ENCODE peak calls at places on chromosomes 3 and 15, in eight cellular contexts. Y is heart left ventricle; O is foreskin fibroblast; R is GM12864; W is activated CD8-positive, alpha-beta T cell treated with anti-CD3 and anti-CD28 coated beads for 36 hours; P is transverse colon; C is NB4; T is fibroblast of mammary gland. B is an unnamed sample.

GRCh38 chr15:40044717-40045571 is 6.0 kb upstream of the SRP14 start:
- DNase-seq in T (peak), W (peak), O (peak), Y (peak), C (peak), R (no peak), P (peak), B (peak)

GRCh38 chr3:33047842-33048834 is 48.8 kb downstream of the GLB1 start:
- DNase-seq in T (no peak), Y (no peak), R (no peak), P (no peak), C (no peak), W (peak), O (no peak), B (no peak)

GRCh38 chr15:50353999-50354837 is 780 bp downstream of the GABPB1 start:
- DNase-seq in P (peak), T (peak), O (peak), C (peak), W (peak), Y (peak), R (peak), B (peak)

GRCh38 chr3:15218689-15219088 is 12.6 kb downstream of the CAPN7 start:
- DNase-seq in C (no peak), O (no peak), R (no peak), Y (no peak), W (no peak), P (no peak), T (no peak), B (no peak)

GRCh38 chr3:42214565-42215283 is 51.3 kb downstream of the CCK start:
- DNase-seq in C (no peak), W (no peak), Y (no peak), T (peak), R (no peak), O (no peak), P (no peak), B (no peak)

GRCh38 chr3:13539285-13539625 is 9.7 kb upstream of the FBLN2 start:
- DNase-seq in R (no peak), T (peak), C (no peak), Y (no peak), O (peak), W (no peak), P (no peak), B (no peak)

GRCh38 chr3:126613481-126614187 is 41.3 kb downstream of the TXNRD3 start:
- DNase-seq in P (no peak), C (peak), Y (no peak), T (peak), O (peak), W (peak), R (no peak), B (no peak)

GRCh38 chr15:68376447-68377060 is 55.4 kb downstream of the ITGA11 start:
- DNase-seq in Y (no peak), C (no peak), P (no peak), R (no peak), O (no peak), T (no peak), W (no peak), B (no peak)

GRCh38 chr15:82624008-82624407 is 23.2 kb downstream of the CPEB1 start:
- DNase-seq in Y (no peak), P (no peak), T (no peak), C (no peak), O (no peak), R (no peak), W (no peak), B (no peak)

GRCh38 chr3:170044280-170044679 is 6.5 kb downstream of the GPR160 start:
- DNase-seq in Y (no peak), W (no peak), R (no peak), O (no peak), P (no peak), C (no peak), T (no peak), B (no peak)

GRCh38 chr3:127822166-127822835 is at the start of gene MGLL:
- DNase-seq in O (no peak), P (peak), C (no peak), T (peak), R (no peak), Y (peak), W (peak), B (peak)

GRCh38 chr3:26535151-26535550 is 87.4 kb upstream of the LRRC3B start:
- DNase-seq in T (no peak), Y (no peak), P (no peak), R (no peak), C (no peak), O (no peak), W (no peak), B (no peak)

GRCh38 chr3:124217542-124217941 is 225.6 kb upstream of the ROPN1 start:
- DNase-seq in Y (peak), P (peak), W (peak), T (peak), R (peak), C (peak), O (peak), B (peak)

GRCh38 chr3:27728195-27729087 is 6.3 kb upstream of the EOMES start:
- DNase-seq in R (no peak), T (no peak), W (peak), Y (no peak), C (peak), O (no peak), P (no peak), B (no peak)

GRCh38 chr3:127158614-127159221 is 34.2 kb upstream of the PRR23E start:
- DNase-seq in P (no peak), W (no peak), Y (peak), C (peak), R (no peak), O (no peak), T (no peak), B (no peak)

GRCh38 chr3:133663569-133664313 is 2.0 kb upstream of the TOPBP1 start:
- DNase-seq in R (no peak), T (peak), C (peak), Y (no peak), P (no peak), O (peak), W (peak), B (no peak)
- TF ChIP-seq CTCF in R (peak), T (peak), C (peak), Y (peak), P (peak), O (peak), W (peak), B (peak)

GRCh38 chr3:150384517-150385212 is 23.4 kb upstream of the TSC22D2 start:
- DNase-seq in Y (no peak), W (peak), T (peak), R (peak), O (no peak), C (peak), P (peak), B (peak)
- TF ChIP-seq CTCF in Y (no peak), W (peak), T (no peak), R (peak), O (no peak), C (peak), P (peak), B (no peak)

DNA sequence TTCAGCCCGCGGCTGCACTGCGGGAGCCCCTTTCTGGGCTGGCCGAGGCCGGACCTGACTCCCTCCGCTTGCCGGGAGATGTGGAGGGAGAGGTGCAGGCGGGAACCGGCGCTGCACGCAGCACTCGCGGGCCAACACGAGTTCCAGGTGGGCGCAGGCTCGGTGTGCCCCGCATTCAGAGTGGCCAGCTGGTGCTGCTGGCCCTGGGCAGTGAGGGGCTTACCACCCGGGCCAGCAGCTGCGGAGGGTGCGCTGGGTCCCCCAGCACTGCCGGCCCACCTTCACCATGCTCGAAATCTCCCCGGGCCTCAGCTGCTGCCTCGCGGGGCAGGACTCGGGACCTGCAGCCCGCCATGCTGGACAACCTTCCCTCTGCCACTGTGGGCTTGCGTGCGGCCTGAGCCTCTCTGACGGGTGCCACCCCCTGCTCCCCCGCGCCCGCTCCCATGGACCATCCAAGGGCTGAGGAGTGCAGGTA is 733.5 kb upstream of the CCDC54 start:
- DNase-seq in W (no peak), O (no peak), T (no peak), C (no peak), R (no peak), Y (no peak), P (no peak), B (no peak)
- TF ChIP-seq CTCF in W (no peak), O (no peak), T (no peak), C (no peak), R (no peak), Y (no peak), P (no peak), B (no peak)

GRCh38 chr3:11159421-11159904 is 5.2 kb downstream of the HRH1 start:
- DNase-seq in R (no peak), C (peak), Y (no peak), W (no peak), O (peak), T (peak), P (peak), B (no peak)

GRCh38 chr3:11157406-11157805 is 3.1 kb downstream of the HRH1 start:
- DNase-seq in T (no peak), P (no peak), W (no peak), C (no peak), O (no peak), R (no peak), Y (no peak), B (no peak)

GRCh38 chr3:11165457-11165856 is 11.2 kb downstream of the HRH1 start:
- DNase-seq in C (no peak), Y (no peak), W (no peak), T (no peak), P (no peak), O (no peak), R (no peak), B (no peak)

GRCh38 chr3:11162401-11163345 is 8.4 kb downstream of the HRH1 start:
- DNase-seq in Y (no peak), T (no peak), P (no peak), C (no peak), W (no peak), R (no peak), O (no peak), B (no peak)

GRCh38 chr3:11161666-11162065 is 7.4 kb downstream of the HRH1 start:
- DNase-seq in Y (no peak), T (no peak), R (no peak), O (no peak), C (no peak), P (no peak), W (no peak), B (no peak)
- TF ChIP-seq CTCF in Y (no peak), T (no peak), R (no peak), O (no peak), C (no peak), P (no peak), W (no peak), B (no peak)

GRCh38 chr3:182716114-182716688 is 77.1 kb upstream of the ATP11B start:
- DNase-seq in C (no peak), O (no peak), T (no peak), W (no peak), R (no peak), P (no peak), Y (no peak), B (no peak)

GRCh38 chr3:182711261-182711683 is 82.0 kb upstream of the ATP11B start:
- DNase-seq in C (no peak), Y (no peak), W (no peak), R (no peak), T (no peak), O (no peak), P (no peak), B (no peak)

GRCh38 chr3:182715006-182715405 is 78.3 kb upstream of the ATP11B start:
- DNase-seq in Y (no peak), O (no peak), C (no peak), W (no peak), T (no peak), P (no peak), R (no peak), B (no peak)

GRCh38 chr3:182711853-182712252 is 81.5 kb upstream of the ATP11B start:
- DNase-seq in T (no peak), W (no peak), C (no peak), P (no peak), Y (no peak), R (no peak), O (no peak), B (no peak)

DNA sequence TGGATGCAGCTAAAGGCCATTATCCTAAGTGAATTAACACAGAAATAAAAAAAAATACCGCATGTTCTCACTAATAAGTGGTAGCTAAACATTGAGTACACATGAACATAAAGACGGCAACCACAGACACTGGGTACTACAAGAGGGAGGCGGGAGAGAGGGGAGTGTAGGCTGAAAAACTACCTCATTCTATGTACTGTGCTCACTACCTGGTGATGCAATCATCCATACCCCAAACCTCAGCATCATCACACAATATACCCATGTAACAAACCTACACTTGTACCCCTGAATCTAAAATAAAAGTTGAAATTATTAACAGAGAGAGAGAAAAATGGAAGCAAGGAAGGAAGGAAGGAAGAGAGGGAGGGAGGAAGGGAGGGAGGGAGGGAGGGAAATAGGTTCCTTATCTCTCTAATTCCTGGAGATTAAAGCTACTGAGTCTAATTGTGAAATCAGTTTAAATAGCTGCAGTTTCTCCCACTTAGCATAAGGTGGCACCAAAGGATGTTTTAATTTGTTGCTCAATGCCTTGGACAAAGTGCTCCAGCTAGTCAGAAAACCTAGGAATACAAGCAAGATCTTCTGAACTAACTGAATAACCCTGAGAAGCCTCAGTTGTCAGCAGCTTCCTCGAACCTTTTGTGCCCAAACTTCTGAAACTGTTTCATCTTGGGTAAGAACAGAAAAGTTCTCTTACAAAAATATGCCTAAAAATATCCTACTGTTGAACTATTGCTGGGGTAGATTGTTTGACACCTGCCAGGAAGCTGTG is 79.4 kb upstream of the ATP11B start:
- DNase-seq in Y (no peak), T (peak), P (no peak), W (no peak), O (peak), C (peak), R (no peak), B (no peak)
- TF ChIP-seq CTCF in Y (peak), T (peak), P (peak), W (peak), O (peak), C (peak), R (peak), B (peak)

GRCh38 chr15:85838655-85839054 is 43.9 kb upstream of the KLHL25 start:
- DNase-seq in R (no peak), O (no peak), W (no peak), Y (no peak), C (no peak), P (peak), T (no peak), B (no peak)
- TF ChIP-seq CTCF in R (no peak), O (no peak), W (no peak), Y (no peak), C (no peak), P (no peak), T (no peak), B (no peak)

B was measured in adrenal gland.